ENCODE peak calls at places on chromosomes 12 and 14, in seven cellular contexts. V is mesendoderm, S is C1 segment of cervical spinal cord, U is T-helper 2 cell, W is ovary, D is left ventricle myocardium inferior, N is nucleus accumbens. G is an unnamed sample.

GRCh38 chr14:68638817-68639517 is 153.9 kb downstream of the ZFP36L1 start:
- DNase-seq in V (no peak), U (no peak), N (no peak), W (no peak), D (no peak), S (no peak), G (no peak)

GRCh38 chr12:121568971-121569808 is 11.6 kb downstream of the KDM2B start:
- DNase-seq in D (peak; percentile 26), N (no peak), V (peak; percentile 60), W (no peak), U (no peak), S (peak; percentile 25), G (no peak)

GRCh38 chr12:31702047-31702446 is 26.8 kb downstream of the AMN1 start:
- DNase-seq in U (no peak), W (no peak), S (no peak), V (peak; percentile 69), D (no peak), N (no peak), G (no peak)

GRCh38 chr12:6380141-6381121 is 3.5 kb upstream of the LTBR start:
- DNase-seq in W (no peak), D (no peak), S (no peak), U (no peak), V (no peak), N (no peak), G (no peak)

GRCh38 chr12:58262796-58263195 is 321.4 kb downstream of the ATP23 start:
- DNase-seq in D (no peak), N (no peak), W (no peak), V (no peak), S (no peak), U (no peak), G (no peak)

GRCh38 chr14:61288228-61288627 is 7.1 kb upstream of the TMEM30B start:
- DNase-seq in S (no peak), D (no peak), U (no peak), N (no peak), V (no peak), W (no peak), G (no peak)

GRCh38 chr14:49853572-49854375 is 1.2 kb upstream of the NEMF start:
- DNase-seq in D (peak; percentile 62), V (peak; percentile 90), S (peak; percentile 34), N (peak; percentile 26), U (peak; percentile 59), W (peak; percentile 62), G (peak; percentile 65)

GRCh38 chr12:96585977-96586376 is 96.6 kb downstream of the CFAP54 start:
- DNase-seq in N (no peak), V (no peak), D (no peak), S (no peak), W (no peak), U (no peak), G (no peak)

GRCh38 chr12:6647083-6647604 is at the start of gene ACRBP:
- DNase-seq in U (no peak), S (peak; percentile 62), W (peak; percentile 82), D (peak; percentile 85), V (peak; percentile 64), N (peak; percentile 46), G (peak; percentile 79)

GRCh38 chr12:57135487-57135886 is 7.2 kb downstream of the LRP1 start:
- DNase-seq in N (no peak), W (no peak), V (peak; percentile 80), D (peak; percentile 74), S (no peak), U (no peak), G (no peak)

GRCh38 chr14:104284107-104284592 is 145.8 kb downstream of the KIF26A start:
- DNase-seq in W (peak; percentile 12), D (peak; percentile 7), N (no peak), S (no peak), V (no peak), U (no peak), G (peak; percentile 28)

GRCh38 chr14:77059276-77059934 is 30.9 kb upstream of the IRF2BPL start:
- DNase-seq in V (peak; percentile 93), U (no peak), N (peak; percentile 48), D (no peak), S (peak; percentile 90), W (no peak), G (no peak)

GRCh38 chr12:107027304-107028053 is 40.5 kb upstream of the MTERF2 start:
- DNase-seq in N (no peak), D (no peak), S (no peak), U (no peak), W (no peak), V (peak; percentile 10), G (no peak)

GRCh38 chr14:23932639-23933038 is 20.9 kb upstream of the DHRS4 start:
- DNase-seq in W (no peak), S (no peak), V (no peak), N (no peak), D (no peak), U (no peak), G (no peak)

GRCh38 chr12:110107369-110108281 is 16.5 kb upstream of the IFT81 start:
- DNase-seq in W (peak; percentile 68), V (peak; percentile 85), U (no peak), N (no peak), D (peak; percentile 20), S (no peak), G (peak; percentile 61)

GRCh38 chr14:39768579-39768978 is 336.3 kb upstream of the FBXO33 start:
- DNase-seq in D (no peak), V (no peak), N (no peak), U (no peak), W (no peak), S (no peak), G (no peak)

GRCh38 chr14:68792022-68792829 is 641 bp downstream of the ZFP36L1 start:
- DNase-seq in U (no peak), D (no peak), N (no peak), W (peak; percentile 60), V (peak; percentile 60), S (no peak), G (no peak)

GRCh38 chr12:42372154-42372791 is 46.3 kb downstream of the PPHLN1 start:
- DNase-seq in V (peak; percentile 83), D (no peak), U (no peak), S (no peak), W (no peak), N (no peak), G (no peak)

GRCh38 chr14:20855652-20856291 is 35.4 kb upstream of the RNASE3 start:
- DNase-seq in U (peak; percentile 10), W (peak; percentile 26), D (peak; percentile 19), N (peak; percentile 25), S (peak; percentile 31), V (peak; percentile 91), G (no peak)

GRCh38 chr12:7859552-7859951 is 13.2 kb downstream of the SLC2A14 start:
- DNase-seq in D (no peak), W (no peak), V (peak; percentile 35), S (no peak), U (no peak), N (no peak), G (no peak)

GRCh38 chr12:122116707-122117535 is 38.4 kb downstream of the MLXIP start:
- DNase-seq in U (no peak), D (peak; percentile 16), N (peak; percentile 65), S (peak; percentile 85), W (no peak), V (no peak), G (no peak)

GRCh38 chr14:58645641-58646040 is 7.9 kb downstream of the DACT1 start:
- DNase-seq in D (no peak), N (no peak), S (no peak), V (no peak), W (no peak), U (no peak), G (no peak)

GRCh38 chr14:78448483-78449094 is 278.4 kb downstream of the NRXN3 start:
- DNase-seq in U (no peak), V (peak; percentile 74), S (peak; percentile 20), N (peak; percentile 33), D (no peak), W (no peak), G (peak; percentile 23)

GRCh38 chr14:53900499-53900898 is 56.1 kb downstream of the BMP4 start:
- DNase-seq in W (no peak), S (no peak), U (no peak), N (no peak), V (no peak), D (peak; percentile 67), G (peak; percentile 69)

GRCh38 chr14:20662968-20663731 is 21.2 kb upstream of the RNASE4 start:
- DNase-seq in D (no peak), S (peak; percentile 13), V (peak; percentile 96), N (peak; percentile 3), W (peak; percentile 74), U (peak; percentile 64), G (peak; percentile 75)

GRCh38 chr12:64669270-64669842 is 59.1 kb downstream of the RASSF3 start:
- DNase-seq in W (peak; percentile 70), D (peak; percentile 59), N (no peak), V (no peak), S (no peak), U (peak; percentile 27), G (peak; percentile 79)

GRCh38 chr12:109482894-109483293 is 5.5 kb downstream of the UBE3B start:
- DNase-seq in N (no peak), D (no peak), V (no peak), W (no peak), U (no peak), S (no peak), G (no peak)

GRCh38 chr14:99322731-99323599 is 51.0 kb upstream of the BCL11B start:
- DNase-seq in N (no peak), D (no peak), W (no peak), S (no peak), V (no peak), U (no peak), G (no peak)

G was measured in tibial artery.